ENCODE peak calls at places on chromosomes 4 and X, in six cellular contexts. H is CD4-positive, alpha-beta memory T cell; E is dorsolateral prefrontal cortex; X is epithelial cell of esophagus; Z is Calu3; R is A549. A is an unnamed sample.

GRCh38 chr4:19686456-19686855 is 565.2 kb upstream of the SLIT2 start:
- DNase-seq in X (no peak), E (no peak), H (no peak), Z (no peak), R (no peak), A (no peak)

GRCh38 chrX:101595739-101596419 is 21.9 kb downstream of the ARMCX6 start:
- DNase-seq in E (no peak), X (peak; percentile 65), R (peak; percentile 40), Z (peak; percentile 64), H (peak; percentile 56), A (no peak)

GRCh38 chrX:12065251-12065650 is 73.0 kb upstream of the FRMPD4 start:
- DNase-seq in Z (peak; percentile 16), X (peak; percentile 59), H (no peak), E (no peak), R (no peak), A (no peak)

GRCh38 chr4:150007512-150007911 is 70.7 kb upstream of the DCLK2 start:
- DNase-seq in Z (no peak), X (peak; percentile 39), R (no peak), H (no peak), E (no peak), A (no peak)

GRCh38 chrX:49071877-49072711 is 1.7 kb downstream of the PRAF2 start:
- DNase-seq in X (peak; percentile 72), R (no peak), E (peak; percentile 66), H (no peak), Z (no peak), A (peak; percentile 47)

GRCh38 chr4:54004463-54004862 is 59.9 kb downstream of the CHIC2 start:
- DNase-seq in R (no peak), X (no peak), Z (no peak), E (no peak), H (no peak), A (no peak)

GRCh38 chr4:4437798-4438470 is 51.0 kb downstream of the NSG1 start:
- DNase-seq in Z (no peak), E (no peak), X (no peak), H (no peak), R (no peak), A (no peak)

GRCh38 chrX:139795196-139795595 is 87.2 kb upstream of the MCF2 start:
- DNase-seq in R (no peak), E (no peak), Z (no peak), X (no peak), H (no peak), A (no peak)

GRCh38 chr4:152244659-152245058 is 291.2 kb downstream of the FBXW7 start:
- DNase-seq in X (no peak), H (no peak), E (no peak), Z (no peak), R (no peak), A (no peak)

GRCh38 chr4:27318740-27319139 is 458.1 kb downstream of the STIM2 start:
- DNase-seq in E (no peak), X (peak; percentile 36), H (no peak), R (peak; percentile 4), Z (peak; percentile 55), A (peak; percentile 26)

GRCh38 chr4:106315476-106315967 is 487 bp downstream of the TBCK start:
- DNase-seq in R (peak; percentile 12), E (no peak), Z (peak; percentile 44), X (peak; percentile 99), H (no peak), A (no peak)

GRCh38 chr4:8844976-8845690 is 26.5 kb downstream of the HMX1 start:
- DNase-seq in R (no peak), Z (no peak), H (no peak), X (no peak), E (peak; percentile 27), A (no peak)

GRCh38 chrX:48083212-48083611 is 11.8 kb upstream of the ZNF630 start:
- DNase-seq in E (no peak), X (peak; percentile 51), Z (peak; percentile 52), H (peak; percentile 38), R (peak; percentile 50), A (peak; percentile 43)